ENCODE peak calls at places on chromosome 9, in seven cellular contexts. Z is cardiac muscle cell, B is sigmoid colon, N is RWPE2, L is right lobe of liver, A is osteoblast, U is right atrium auricular region. E is an unnamed sample.

GRCh38 chr9:3732077-3733038 is 206.6 kb upstream of the RFX3 start:
- DNase-seq in L (no peak), Z (peak; percentile 91), B (no peak), A (peak; percentile 93), N (no peak), U (peak; percentile 63), E (peak; percentile 67)

GRCh38 chr9:123741214-123741613 is 188.7 kb downstream of the DENND1A start:
- DNase-seq in U (no peak), N (no peak), L (no peak), Z (no peak), A (no peak), B (no peak), E (no peak)

GRCh38 chr9:8816361-8816760 is 1016.8 kb upstream of the DMAC1 start:
- DNase-seq in N (no peak), Z (peak; percentile 12), U (no peak), L (no peak), A (no peak), B (no peak), E (peak; percentile 15)

GRCh38 chr9:19799784-19800183 is 10.9 kb upstream of the SLC24A2 start:
- DNase-seq in L (no peak), Z (no peak), N (no peak), A (no peak), U (no peak), B (no peak), E (no peak)

GRCh38 chr9:69078581-69078980 is 43.0 kb downstream of the FXN start:
- DNase-seq in N (no peak), Z (peak; percentile 93), U (peak; percentile 76), A (no peak), B (peak; percentile 73), L (no peak), E (no peak)

GRCh38 chr9:101736723-101737122 is 1.7 kb downstream of the GRIN3A start:
- DNase-seq in N (no peak), B (no peak), L (no peak), A (peak; percentile 37), U (no peak), Z (no peak), E (peak; percentile 68)

GRCh38 chr9:113997610-113998009 is 80.5 kb downstream of the AMBP start:
- DNase-seq in A (no peak), Z (no peak), B (no peak), N (no peak), L (no peak), U (peak; percentile 54), E (no peak)

GRCh38 chr9:113963017-113963620 is 87.0 kb downstream of the ZNF618 start:
- DNase-seq in A (peak; percentile 87), N (no peak), U (peak; percentile 64), L (peak; percentile 38), B (no peak), Z (peak; percentile 77), E (peak; percentile 69)

GRCh38 chr9:33116855-33117254 is 40.4 kb upstream of the SMU1 start:
- DNase-seq in Z (no peak), B (peak; percentile 41), U (no peak), N (no peak), L (no peak), A (no peak), E (no peak)

GRCh38 chr9:110125207-110125751 is 82.7 kb downstream of the C9orf152 start:
- DNase-seq in Z (peak; percentile 99), B (peak; percentile 97), A (peak; percentile 87), L (peak; percentile 87), U (peak; percentile 96), N (no peak), E (peak; percentile 75)

GRCh38 chr9:93634311-93635185 is 58.2 kb downstream of the PHF2 start:
- DNase-seq in L (no peak), A (no peak), Z (no peak), N (no peak), B (peak; percentile 40), U (no peak), E (no peak)

GRCh38 chr9:123174887-123175518 is 93.4 kb downstream of the STRBP start:
- DNase-seq in L (no peak), U (no peak), Z (no peak), B (no peak), A (no peak), N (no peak), E (no peak)

GRCh38 chr9:114450833-114451706 is 54.2 kb downstream of the WHRN start:
- DNase-seq in B (no peak), U (no peak), A (peak; percentile 29), Z (no peak), N (no peak), L (no peak), E (no peak)

GRCh38 chr9:109918359-109919163 is 138.6 kb downstream of the PALM2AKAP2 start:
- DNase-seq in U (no peak), L (no peak), Z (no peak), N (no peak), B (no peak), A (no peak), E (no peak)

GRCh38 chr9:100492952-100493351 is 20.0 kb downstream of the TMEFF1 start:
- DNase-seq in A (no peak), B (no peak), L (no peak), U (no peak), N (no peak), Z (peak; percentile 63), E (no peak)

DNA sequence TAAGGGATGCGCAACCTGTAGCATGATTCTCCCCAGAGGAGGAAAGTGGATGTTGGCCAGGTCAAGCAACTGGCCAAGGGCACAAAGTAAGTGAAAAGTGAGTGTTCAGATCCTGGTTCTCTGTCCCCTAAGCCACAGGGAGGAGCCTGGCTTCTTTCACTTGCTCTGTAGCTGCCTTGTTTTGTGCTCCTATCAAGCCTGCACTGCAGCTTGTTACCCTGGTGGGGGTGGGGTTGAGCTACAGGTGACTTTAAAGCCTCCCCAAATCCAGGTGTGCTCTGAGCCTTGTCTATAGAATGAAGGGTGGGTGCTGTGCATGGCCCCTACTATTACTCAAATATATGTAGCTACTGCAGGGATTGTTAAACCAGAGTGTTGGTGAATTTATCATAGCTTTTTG is 32.9 kb downstream of the RALGPS1 start:
- DNase-seq in B (no peak), N (no peak), U (peak; percentile 52), A (no peak), Z (no peak), L (no peak), E (no peak)
- TF ChIP-seq CTCF in B (no peak), N (peak; percentile 26), U (peak; percentile 36), A (no peak), Z (no peak), L (no peak), E (no peak)

DNA sequence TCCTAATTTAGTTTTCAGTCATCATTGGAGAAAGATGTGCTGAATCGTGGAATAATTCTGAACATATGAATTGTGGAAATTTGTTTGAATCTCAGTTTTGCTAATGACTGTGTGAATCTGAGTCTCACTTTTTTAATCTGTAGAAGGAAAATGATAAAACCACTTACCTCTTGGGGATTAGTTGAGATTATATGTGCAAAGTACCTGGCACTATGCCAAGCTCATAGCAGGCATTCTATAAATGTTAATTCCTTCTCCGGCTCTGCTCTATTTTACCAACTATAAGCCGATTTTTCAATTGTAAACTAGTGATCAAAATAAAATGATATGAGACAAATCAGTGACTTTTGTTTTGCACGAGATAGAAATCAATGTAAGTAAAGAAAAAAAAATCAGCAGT is 290.8 kb downstream of the TRPM3 start:
- DNase-seq in L (no peak), B (no peak), N (no peak), Z (peak; percentile 38), U (no peak), A (no peak), E (no peak)
- TF ChIP-seq CTCF in L (no peak), B (no peak), N (no peak), Z (no peak), U (no peak), A (no peak), E (no peak)

GRCh38 chr9:88661759-88662158 is 126.8 kb downstream of the NXNL2 start:
- DNase-seq in Z (peak; percentile 23), B (no peak), U (no peak), A (peak; percentile 23), L (no peak), N (no peak), E (no peak)

GRCh38 chr9:88657893-88658292 is 122.9 kb downstream of the NXNL2 start:
- DNase-seq in N (no peak), Z (peak; percentile 82), A (peak; percentile 15), L (no peak), B (no peak), U (no peak), E (no peak)

GRCh38 chr9:88658311-88658822 is 123.4 kb downstream of the NXNL2 start:
- DNase-seq in N (no peak), U (peak; percentile 78), Z (peak; percentile 83), A (peak; percentile 63), B (peak; percentile 72), L (no peak), E (no peak)

GRCh38 chr9:88659126-88659525 is 124.1 kb downstream of the NXNL2 start:
- DNase-seq in A (peak; percentile 18), N (no peak), L (no peak), U (no peak), Z (no peak), B (no peak), E (no peak)

DNA sequence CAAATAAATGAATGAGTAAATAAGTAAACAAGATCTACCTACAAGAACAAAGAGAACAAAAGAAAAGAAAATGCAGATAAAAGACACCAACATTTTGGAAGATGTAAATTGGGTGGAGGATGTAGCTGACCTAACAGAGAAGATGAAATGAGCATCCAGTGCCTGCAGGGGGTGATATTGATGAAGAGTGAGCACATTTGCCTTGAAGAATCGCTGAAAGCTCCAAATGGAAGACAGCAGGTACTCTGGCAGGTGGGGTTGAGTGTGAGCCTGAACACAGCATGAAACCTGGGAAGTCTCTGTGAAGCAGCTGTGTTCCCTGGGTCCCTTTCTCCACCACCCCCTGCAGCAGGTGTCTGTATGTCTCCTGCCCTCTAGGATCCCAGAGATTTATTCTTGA is 125.6 kb downstream of the NXNL2 start:
- DNase-seq in L (no peak), Z (peak; percentile 62), B (no peak), N (no peak), A (peak; percentile 88), U (no peak), E (peak; percentile 50)
- TF ChIP-seq CTCF in L (peak; percentile 22), Z (peak; percentile 66), B (no peak), N (peak; percentile 24), A (peak; percentile 66), U (peak; percentile 23), E (peak; percentile 59)

GRCh38 chr9:118967901-118968300 is 401.3 kb downstream of the BRINP1 start:
- DNase-seq in A (no peak), L (no peak), N (no peak), B (no peak), U (no peak), Z (no peak), E (no peak)

GRCh38 chr9:118961857-118962256 is 407.4 kb downstream of the BRINP1 start:
- DNase-seq in A (peak; percentile 27), U (no peak), L (no peak), Z (no peak), B (no peak), N (no peak), E (no peak)

GRCh38 chr9:118962426-118962825 is 406.8 kb downstream of the BRINP1 start:
- DNase-seq in N (no peak), Z (no peak), A (no peak), L (no peak), U (no peak), B (no peak), E (no peak)

GRCh38 chr9:118959366-118959765 is 409.9 kb downstream of the BRINP1 start:
- DNase-seq in L (no peak), B (no peak), U (no peak), Z (no peak), N (no peak), A (no peak), E (no peak)

DNA sequence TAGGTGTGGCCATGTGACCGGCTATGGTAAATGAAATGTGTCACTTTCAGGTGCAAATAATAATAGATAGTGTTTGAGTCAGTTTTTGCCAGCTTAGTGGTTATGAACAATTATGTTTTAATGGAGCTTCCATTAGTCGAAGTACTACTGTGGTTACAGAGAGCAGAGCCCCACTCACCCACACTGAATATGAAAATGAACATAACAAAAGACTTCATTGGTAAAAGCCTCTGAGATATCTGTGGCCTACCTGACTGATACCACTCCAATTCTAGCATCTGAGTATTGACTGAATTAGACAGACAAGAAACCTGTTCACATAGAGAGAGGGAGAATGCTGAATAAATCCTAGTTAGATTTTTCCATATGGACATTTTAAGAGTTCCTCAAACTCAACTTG is 405.6 kb downstream of the BRINP1 start:
- DNase-seq in L (no peak), N (no peak), Z (no peak), B (no peak), U (no peak), A (no peak), E (no peak)
- TF ChIP-seq CTCF in L (no peak), N (no peak), Z (no peak), B (no peak), U (no peak), A (no peak), E (no peak)